ENCODE peak calls at places on chromosome 16, in eight cellular contexts. I, D, K, X, Z, S, M and L are unnamed samples.

GRCh38 chr16:4847774-4848587 is 700 bp downstream of the UBN1 start:
- DNase-seq in I (no peak), D (peak; percentile 73), K (no peak), X (peak; percentile 81), Z (peak; percentile 48), S (peak; percentile 79), M (peak; percentile 67), L (peak; percentile 78)

GRCh38 chr16:50322333-50322732 is 46.5 kb downstream of the BRD7 start:
- DNase-seq in I (no peak), D (no peak), K (no peak), X (no peak), Z (no peak), S (no peak), M (no peak), L (no peak)

GRCh38 chr16:19284207-19284606 is 1.3 kb upstream of the CLEC19A start:
- DNase-seq in I (no peak), D (peak; percentile 83), K (no peak), X (no peak), Z (peak; percentile 0), S (peak; percentile 71), M (peak; percentile 73), L (peak; percentile 96)

GRCh38 chr16:50395763-50396710 is 27.2 kb upstream of the BRD7 start:
- DNase-seq in I (no peak), D (peak; percentile 36), K (no peak), X (no peak), Z (no peak), S (peak; percentile 41), M (no peak), L (peak; percentile 21)

GRCh38 chr16:15810949-15811348 is 45.9 kb downstream of the MYH11 start:
- DNase-seq in I (no peak), D (no peak), K (no peak), X (peak; percentile 33), Z (no peak), S (no peak), M (no peak), L (no peak)

GRCh38 chr16:55622930-55623561 is 32.7 kb upstream of the SLC6A2 start:
- DNase-seq in I (no peak), D (peak; percentile 31), K (peak; percentile 25), X (no peak), Z (no peak), S (peak; percentile 49), M (peak; percentile 31), L (peak; percentile 45)

GRCh38 chr16:10984509-10984908 is 40.1 kb downstream of the CLEC16A start:
- DNase-seq in I (no peak), D (no peak), K (no peak), X (no peak), Z (no peak), S (no peak), M (no peak), L (no peak)

GRCh38 chr16:19872935-19873334 is 11.7 kb downstream of the GPRC5B start:
- DNase-seq in I (no peak), D (no peak), K (no peak), X (no peak), Z (no peak), S (no peak), M (no peak), L (no peak)

GRCh38 chr16:82715833-82716232 is 89.1 kb downstream of the CDH13 start:
- DNase-seq in I (no peak), D (no peak), K (no peak), X (no peak), Z (no peak), S (no peak), M (no peak), L (no peak)

GRCh38 chr16:69859105-69859969 is 91.8 kb upstream of the CLEC18A start:
- DNase-seq in I (no peak), D (peak; percentile 42), K (no peak), X (no peak), Z (no peak), S (peak; percentile 55), M (peak; percentile 36), L (peak; percentile 56)

GRCh38 chr16:57475711-57476339 is 10.5 kb downstream of the DOK4 start:
- DNase-seq in I (no peak), D (no peak), K (no peak), X (no peak), Z (peak; percentile 49), S (peak; percentile 32), M (no peak), L (no peak)

GRCh38 chr16:87135631-87136030 is 181.6 kb downstream of the C16orf95 start:
- DNase-seq in I (peak; percentile 30), D (no peak), K (no peak), X (peak; percentile 27), Z (no peak), S (no peak), M (no peak), L (no peak)

GRCh38 chr16:282944-283744 is at the start of gene PDIA2:
- DNase-seq in I (no peak), D (no peak), K (no peak), X (no peak), Z (no peak), S (no peak), M (no peak), L (no peak)

GRCh38 chr16:29744541-29745101 is 1.2 kb downstream of the C16orf54 start:
- DNase-seq in I (no peak), D (no peak), K (no peak), X (no peak), Z (no peak), S (no peak), M (no peak), L (no peak)

GRCh38 chr16:11098601-11099377 is 154.4 kb downstream of the CLEC16A start:
- DNase-seq in I (peak; percentile 58), D (no peak), K (no peak), X (no peak), Z (no peak), S (no peak), M (no peak), L (no peak)

GRCh38 chr16:49972280-49972679 is 52.7 kb upstream of the CNEP1R1 start:
- DNase-seq in I (no peak), D (no peak), K (no peak), X (no peak), Z (no peak), S (no peak), M (no peak), L (no peak)

GRCh38 chr16:48491517-48491916 is 106.3 kb upstream of the SIAH1 start:
- DNase-seq in I (no peak), D (no peak), K (no peak), X (no peak), Z (no peak), S (no peak), M (no peak), L (peak; percentile 33)
- TF ChIP-seq CTCF in I (no peak), D (no peak), K (no peak), X (no peak), Z (no peak), S (no peak), M (no peak), L (no peak)

DNA sequence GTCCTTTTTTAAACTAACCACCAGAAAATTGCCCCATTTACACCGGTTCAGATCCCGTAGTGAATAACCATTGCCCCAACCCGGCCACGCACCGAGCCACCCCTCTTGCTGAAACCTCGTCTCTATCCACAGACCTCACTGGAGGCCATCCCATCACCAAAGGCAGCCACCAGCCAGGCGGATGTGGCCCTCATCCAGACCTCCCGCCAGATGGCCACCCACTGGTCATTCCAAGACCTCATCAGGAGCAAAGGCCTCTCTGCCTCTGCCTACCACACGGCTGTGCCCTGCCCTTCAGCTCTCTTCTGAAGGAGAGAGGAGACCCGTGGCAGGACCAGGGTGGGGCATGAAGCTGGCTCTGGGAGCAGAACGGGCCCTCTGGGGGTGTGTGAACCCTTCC is 38.2 kb upstream of the CDH5 start:
- DNase-seq in I (no peak), D (no peak), K (no peak), X (no peak), Z (no peak), S (no peak), M (no peak), L (no peak)
- TF ChIP-seq CTCF in I (no peak), D (no peak), K (no peak), X (no peak), Z (no peak), S (no peak), M (no peak), L (no peak)

GRCh38 chr16:31029272-31029671 is 4.1 kb upstream of the STX4 start:
- DNase-seq in I (no peak), D (no peak), K (no peak), X (no peak), Z (no peak), S (no peak), M (no peak), L (no peak)

GRCh38 chr16:31038993-31039392 is 5.6 kb downstream of the STX4 start:
- DNase-seq in I (no peak), D (no peak), K (no peak), X (no peak), Z (no peak), S (no peak), M (no peak), L (no peak)

GRCh38 chr16:31033709-31034492 is 543 bp downstream of the STX4 start:
- DNase-seq in I (no peak), D (peak; percentile 73), K (peak; percentile 39), X (peak; percentile 96), Z (peak; percentile 72), S (peak; percentile 84), M (peak; percentile 98), L (peak; percentile 87)

GRCh38 chr16:31032736-31033708 is at the start of gene STX4:
- DNase-seq in I (peak; percentile 97), D (peak; percentile 87), K (peak; percentile 96), X (peak; percentile 99), Z (peak; percentile 97), S (peak; percentile 95), M (peak; percentile 96), L (peak; percentile 96)
- TF ChIP-seq CTCF in I (peak; percentile 27), D (no peak), K (no peak), X (no peak), Z (no peak), S (no peak), M (no peak), L (no peak)

GRCh38 chr16:88846088-88846487 is 10.7 kb downstream of the GALNS start:
- DNase-seq in I (no peak), D (no peak), K (no peak), X (no peak), Z (no peak), S (no peak), M (no peak), L (no peak)

GRCh38 chr16:88843256-88843655 is 13.5 kb downstream of the GALNS start:
- DNase-seq in I (no peak), D (no peak), K (no peak), X (no peak), Z (no peak), S (no peak), M (no peak), L (no peak)

GRCh38 chr16:88842308-88842756 is 14.4 kb downstream of the GALNS start:
- DNase-seq in I (no peak), D (no peak), K (no peak), X (no peak), Z (no peak), S (no peak), M (no peak), L (no peak)

GRCh38 chr16:88842806-88843205 is 13.9 kb downstream of the GALNS start:
- DNase-seq in I (no peak), D (no peak), K (no peak), X (no peak), Z (no peak), S (no peak), M (no peak), L (no peak)

GRCh38 chr16:88844412-88845118 is 12.2 kb downstream of the GALNS start:
- DNase-seq in I (no peak), D (no peak), K (no peak), X (no peak), Z (no peak), S (peak; percentile 23), M (no peak), L (no peak)
- TF ChIP-seq CTCF in I (peak; percentile 17), D (no peak), K (peak; percentile 29), X (no peak), Z (peak; percentile 30), S (peak; percentile 55), M (no peak), L (no peak)